ENCODE peak calls at places on chromosomes 7 and 10, in six cellular contexts. G is NCI-H510A treated with DMSO at 0.1 percent for 48 hours, S is ureter, D is HEK293T, U is posterior vena cava, E is adrenal gland. P is an unnamed sample.

GRCh38 chr10:33345236-33345635 is 10.8 kb upstream of the NRP1 start:
- DNase-seq in E (no peak), G (no peak), D (no peak), S (no peak), U (no peak), P (no peak)

GRCh38 chr7:22109761-22110160 is 164.1 kb upstream of the CDCA7L start:
- DNase-seq in D (peak), G (no peak), E (peak), S (no peak), U (no peak), P (peak)

GRCh38 chr10:33145451-33146188 is 187.6 kb upstream of the ITGB1 start:
- DNase-seq in S (no peak), U (no peak), E (no peak), G (no peak), D (no peak), P (peak)

GRCh38 chr10:63633677-63634487 is 112.7 kb downstream of the REEP3 start:
- DNase-seq in E (peak), D (peak), G (peak), U (no peak), S (no peak), P (peak)

GRCh38 chr10:3197354-3198003 is 24.9 kb upstream of the PITRM1 start:
- DNase-seq in U (peak), G (peak), S (peak), D (peak), E (peak), P (peak)

GRCh38 chr10:124091646-124092269 is 1.6 kb downstream of the CHST15 start:
- DNase-seq in S (no peak), G (no peak), U (peak), D (no peak), E (peak), P (peak)

GRCh38 chr7:80278737-80279136 is 144.1 kb downstream of the GNAI1 start:
- DNase-seq in S (no peak), G (no peak), U (no peak), E (no peak), D (no peak), P (no peak)

GRCh38 chr7:33719059-33719581 is 186.2 kb upstream of the BMPER start:
- DNase-seq in S (no peak), G (no peak), U (no peak), D (no peak), E (no peak), P (peak)

GRCh38 chr7:77238703-77239136 is 39.1 kb upstream of the FGL2 start:
- DNase-seq in D (no peak), E (no peak), S (no peak), U (no peak), G (no peak), P (peak)

GRCh38 chr10:122126763-122127659 is 138.0 kb downstream of the TACC2 start:
- DNase-seq in U (no peak), E (peak), G (no peak), S (no peak), D (no peak), P (peak)

GRCh38 chr10:28716748-28717147 is 39.4 kb downstream of the BAMBI start:
- DNase-seq in U (no peak), E (peak), D (no peak), S (no peak), G (no peak), P (no peak)

GRCh38 chr7:106010331-106010730 is 47.3 kb downstream of the CDHR3 start:
- DNase-seq in U (no peak), S (no peak), D (no peak), G (no peak), E (no peak), P (no peak)

GRCh38 chr10:77879710-77880109 is 46.8 kb downstream of the DLG5 start:
- DNase-seq in G (no peak), S (no peak), D (no peak), U (no peak), E (peak), P (no peak)

GRCh38 chr7:94190599-94191061 is 186.5 kb upstream of the BET1 start:
- DNase-seq in D (no peak), E (peak), S (no peak), G (no peak), U (peak), P (peak)

GRCh38 chr10:15725603-15726002 is 5.9 kb upstream of the ITGA8 start:
- DNase-seq in G (peak), D (peak), E (peak), U (no peak), S (no peak), P (peak)

GRCh38 chr7:135430626-135431025 is 79.3 kb downstream of the CNOT4 start:
- DNase-seq in E (no peak), G (no peak), U (no peak), D (no peak), S (no peak), P (no peak)

GRCh38 chr7:87003872-87004798 is 55.3 kb downstream of the ELAPOR2 start:
- DNase-seq in D (no peak), G (no peak), S (no peak), E (no peak), U (no peak), P (peak)